ENCODE peak calls at places on chromosomes 7 and 10, in eight cellular contexts. N is lower lobe of right lung, P is endothelial cell, X is cardiac muscle cell, V is tibial artery, H is suprapubic skin, A is WERI-Rb-1, Z is astrocyte of the cerebellum. G is an unnamed sample.

GRCh38 chr10:70887804-70888800 is at the start of gene PCBD1:
- DNase-seq in N (peak), P (peak), X (peak), V (peak), H (peak), A (peak), Z (peak), G (peak)

GRCh38 chr10:96895662-96896424 is 63.7 kb downstream of the LCOR start:
- DNase-seq in N (no peak), P (no peak), X (no peak), V (no peak), H (no peak), A (no peak), Z (no peak), G (no peak)

GRCh38 chr10:5564537-5565204 is 39.9 kb downstream of the CALML3 start:
- DNase-seq in N (no peak), P (no peak), X (no peak), V (no peak), H (peak), A (no peak), Z (no peak), G (no peak)

GRCh38 chr7:140327261-140327661 is 71.1 kb downstream of the SLC37A3 start:
- DNase-seq in N (no peak), P (no peak), X (no peak), V (no peak), H (no peak), A (no peak), Z (no peak), G (no peak)

GRCh38 chr7:33039257-33039904 is 23.2 kb downstream of the NT5C3A start:
- DNase-seq in N (no peak), P (no peak), X (no peak), V (no peak), H (no peak), A (no peak), Z (no peak), G (no peak)

GRCh38 chr7:28183627-28184026 is 3.0 kb upstream of the JAZF1 start:
- DNase-seq in N (no peak), P (no peak), X (no peak), V (no peak), H (no peak), A (no peak), Z (no peak), G (no peak)

GRCh38 chr10:12782537-12782936 is 219.0 kb downstream of the CCDC3 start:
- DNase-seq in N (peak), P (peak), X (peak), V (no peak), H (no peak), A (peak), Z (no peak), G (peak)

GRCh38 chr7:32257632-32258031 is 187.4 kb upstream of the PDE1C start:
- DNase-seq in N (no peak), P (no peak), X (no peak), V (no peak), H (no peak), A (peak), Z (no peak), G (no peak)

GRCh38 chr10:70751991-70752390 is 33.2 kb downstream of the TBATA start:
- DNase-seq in N (no peak), P (no peak), X (no peak), V (no peak), H (no peak), A (no peak), Z (no peak), G (no peak)

GRCh38 chr7:98913612-98914011 is 35.3 kb downstream of the TRRAP start:
- DNase-seq in N (no peak), P (no peak), X (no peak), V (no peak), H (no peak), A (no peak), Z (peak), G (no peak)

GRCh38 chr7:47428780-47429472 is 153.0 kb downstream of the TNS3 start:
- DNase-seq in N (no peak), P (no peak), X (no peak), V (peak), H (no peak), A (no peak), Z (no peak), G (no peak)

GRCh38 chr10:117217196-117217761 is 20.0 kb downstream of the KCNK18 start:
- DNase-seq in N (no peak), P (peak), X (no peak), V (peak), H (peak), A (no peak), Z (no peak), G (no peak)

GRCh38 chr7:15686209-15686956 is at the start of gene MEOX2:
- DNase-seq in N (peak), P (peak), X (peak), V (peak), H (peak), A (peak), Z (peak), G (peak)

GRCh38 chr7:134943785-134944400 is 42.4 kb upstream of the AGBL3 start:
- DNase-seq in N (no peak), P (no peak), X (peak), V (no peak), H (no peak), A (no peak), Z (no peak), G (no peak)

GRCh38 chr7:142300689-142301088 is 42.8 kb upstream of the PRSS58 start:
- DNase-seq in N (no peak), P (peak), X (no peak), V (no peak), H (no peak), A (peak), Z (no peak), G (peak)

GRCh38 chr7:47890606-47891005 is 57.7 kb downstream of the PKD1L1 start:
- DNase-seq in N (no peak), P (no peak), X (no peak), V (no peak), H (no peak), A (no peak), Z (no peak), G (no peak)

GRCh38 chr10:68242051-68242450 is 10.1 kb upstream of the ATOH7 start:
- DNase-seq in N (no peak), P (no peak), X (no peak), V (no peak), H (no peak), A (no peak), Z (no peak), G (no peak)

GRCh38 chr10:101986277-101986971 is 69.5 kb downstream of the ARMH3 start:
- DNase-seq in N (peak), P (no peak), X (peak), V (no peak), H (no peak), A (no peak), Z (no peak), G (no peak)

GRCh38 chr7:24129597-24129996 is 154.4 kb upstream of the NPY start:
- DNase-seq in N (no peak), P (no peak), X (no peak), V (no peak), H (no peak), A (no peak), Z (peak), G (no peak)

GRCh38 chr7:18890885-18891621 is 226.4 kb downstream of the TWIST1 start:
- DNase-seq in N (no peak), P (no peak), X (no peak), V (no peak), H (no peak), A (no peak), Z (no peak), G (no peak)

GRCh38 chr10:5532618-5533097 is 7.9 kb downstream of the CALML3 start:
- DNase-seq in N (no peak), P (no peak), X (no peak), V (peak), H (peak), A (no peak), Z (no peak), G (no peak)

GRCh38 chr10:71975891-71976725 is 11.9 kb downstream of the CHST3 start:
- DNase-seq in N (no peak), P (no peak), X (no peak), V (peak), H (no peak), A (peak), Z (no peak), G (no peak)

GRCh38 chr7:51249187-51249945 is 67.2 kb downstream of the COBL start:
- DNase-seq in N (no peak), P (no peak), X (no peak), V (peak), H (no peak), A (no peak), Z (no peak), G (no peak)

GRCh38 chr7:95509199-95509598 is 23.5 kb downstream of the ASB4 start:
- DNase-seq in N (no peak), P (peak), X (peak), V (no peak), H (no peak), A (peak), Z (peak), G (peak)

GRCh38 chr7:79837915-79838314 is 296.7 kb upstream of the GNAI1 start:
- DNase-seq in N (no peak), P (no peak), X (no peak), V (no peak), H (no peak), A (no peak), Z (no peak), G (no peak)

GRCh38 chr10:125694874-125695273 is 11.9 kb upstream of the TEX36 start:
- DNase-seq in N (no peak), P (no peak), X (no peak), V (no peak), H (no peak), A (no peak), Z (peak), G (no peak)

GRCh38 chr7:30879139-30880089 is 32.2 kb upstream of the AQP1 start:
- DNase-seq in N (no peak), P (no peak), X (peak), V (no peak), H (no peak), A (no peak), Z (no peak), G (no peak)

GRCh38 chr7:55733584-55733983 is 129.0 kb downstream of the SEPTIN14 start:
- DNase-seq in N (no peak), P (no peak), X (no peak), V (no peak), H (no peak), A (no peak), Z (peak), G (no peak)

GRCh38 chr10:132642732-132643008 is 105.1 kb downstream of the INPP5A start:
- DNase-seq in N (no peak), P (no peak), X (no peak), V (peak), H (peak), A (no peak), Z (no peak), G (no peak)

GRCh38 chr7:79458796-79459195 is 5.3 kb upstream of the MAGI2 start:
- DNase-seq in N (no peak), P (no peak), X (no peak), V (no peak), H (no peak), A (no peak), Z (no peak), G (no peak)

GRCh38 chr10:80461208-80462183 is 7.4 kb downstream of the TSPAN14 start:
- DNase-seq in N (no peak), P (no peak), X (no peak), V (no peak), H (no peak), A (no peak), Z (no peak), G (no peak)

GRCh38 chr7:41862261-41862660 is 159.4 kb upstream of the INHBA start:
- DNase-seq in N (no peak), P (no peak), X (no peak), V (no peak), H (no peak), A (no peak), Z (no peak), G (no peak)

GRCh38 chr10:241451-241850 is 106.2 kb downstream of the ZMYND11 start:
- DNase-seq in N (no peak), P (no peak), X (no peak), V (no peak), H (no peak), A (no peak), Z (no peak), G (no peak)

GRCh38 chr7:17030559-17030958 is 148.8 kb upstream of the AGR3 start:
- DNase-seq in N (no peak), P (no peak), X (no peak), V (no peak), H (no peak), A (no peak), Z (no peak), G (no peak)

GRCh38 chr7:17027803-17028163 is 146.0 kb upstream of the AGR3 start:
- DNase-seq in N (no peak), P (no peak), X (no peak), V (no peak), H (no peak), A (no peak), Z (no peak), G (no peak)

GRCh38 chr7:17029150-17029549 is 147.4 kb upstream of the AGR3 start:
- DNase-seq in N (no peak), P (no peak), X (no peak), V (no peak), H (no peak), A (no peak), Z (no peak), G (no peak)

GRCh38 chr7:17033245-17033644 is 151.5 kb upstream of the AGR3 start:
- DNase-seq in N (peak), P (no peak), X (no peak), V (no peak), H (no peak), A (no peak), Z (no peak), G (no peak)

GRCh38 chr7:17031903-17032551 is 150.2 kb upstream of the AGR3 start:
- DNase-seq in N (no peak), P (no peak), X (no peak), V (no peak), H (no peak), A (no peak), Z (no peak), G (no peak)
- TF ChIP-seq CTCF in N (no peak), P (no peak), X (no peak), V (no peak), H (no peak), A (no peak), Z (no peak), G (no peak)

GRCh38 chr10:93916257-93917063 is 22.7 kb downstream of the SLC35G1 start:
- DNase-seq in N (no peak), P (no peak), X (peak), V (no peak), H (no peak), A (no peak), Z (peak), G (no peak)
- TF ChIP-seq CTCF in N (peak), P (no peak), X (peak), V (peak), H (no peak), A (peak), Z (peak), G (peak)

GRCh38 chr10:127919418-127920191 is 12.7 kb downstream of the PTPRE start:
- DNase-seq in N (no peak), P (no peak), X (no peak), V (no peak), H (no peak), A (peak), Z (peak), G (no peak)
- TF ChIP-seq CTCF in N (peak), P (no peak), X (peak), V (no peak), H (peak), A (peak), Z (peak), G (no peak)

GRCh38 chr10:63502832-63503231 is 18.4 kb upstream of the REEP3 start:
- DNase-seq in N (no peak), P (no peak), X (no peak), V (no peak), H (no peak), A (no peak), Z (no peak), G (no peak)

GRCh38 chr10:63505562-63505961 is 15.6 kb upstream of the REEP3 start:
- DNase-seq in N (no peak), P (no peak), X (no peak), V (no peak), H (no peak), A (no peak), Z (no peak), G (no peak)

GRCh38 chr10:63506554-63506953 is 14.6 kb upstream of the REEP3 start:
- DNase-seq in N (no peak), P (no peak), X (no peak), V (no peak), H (no peak), A (no peak), Z (no peak), G (no peak)

GRCh38 chr10:63503395-63503794 is 17.8 kb upstream of the REEP3 start:
- DNase-seq in N (no peak), P (no peak), X (no peak), V (no peak), H (no peak), A (no peak), Z (no peak), G (no peak)

DNA sequence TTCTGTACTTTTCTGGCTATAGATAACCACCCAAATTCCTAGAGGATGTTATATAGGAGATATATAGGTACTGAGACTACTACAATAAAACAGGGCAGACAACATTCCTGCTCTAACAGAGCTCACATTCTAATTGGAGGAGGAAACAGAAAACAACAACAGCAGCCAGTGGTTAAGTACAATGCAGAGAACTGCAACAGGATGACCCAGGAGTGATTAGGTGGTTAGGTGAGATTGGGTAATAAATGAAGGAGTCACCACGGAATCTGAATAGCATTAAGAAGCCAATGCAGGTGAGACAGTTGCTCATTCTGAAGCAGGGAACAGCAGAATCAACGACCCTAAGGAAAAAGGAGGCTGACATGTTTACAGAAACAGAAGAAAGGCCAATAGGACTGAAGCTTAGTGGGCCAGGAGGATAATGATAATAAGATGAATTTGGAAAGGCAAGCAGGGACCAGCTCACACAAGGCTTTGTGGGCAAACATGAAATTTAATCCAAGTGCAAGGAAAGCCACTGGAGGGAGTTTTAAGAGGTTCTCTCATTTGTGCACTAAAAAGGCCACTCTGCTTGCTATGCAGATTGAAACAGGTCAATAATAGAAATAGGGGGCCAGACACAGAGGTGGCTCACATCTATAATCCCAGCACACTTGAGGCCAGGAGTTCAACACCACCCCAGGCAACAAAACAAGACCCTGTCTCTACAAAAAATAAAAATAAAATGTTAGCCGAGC is 16.9 kb upstream of the REEP3 start:
- DNase-seq in N (no peak), P (no peak), X (no peak), V (no peak), H (no peak), A (no peak), Z (no peak), G (no peak)
- TF ChIP-seq CTCF in N (no peak), P (no peak), X (no peak), V (no peak), H (no peak), A (no peak), Z (peak), G (no peak)

GRCh38 chr7:8282162-8282561 is 20.2 kb upstream of the ICA1 start:
- DNase-seq in N (no peak), P (no peak), X (peak), V (no peak), H (no peak), A (no peak), Z (no peak), G (no peak)

GRCh38 chr7:8278183-8278582 is 16.2 kb upstream of the ICA1 start:
- DNase-seq in N (no peak), P (no peak), X (no peak), V (no peak), H (no peak), A (no peak), Z (no peak), G (no peak)

GRCh38 chr7:8274589-8274988 is 12.6 kb upstream of the ICA1 start:
- DNase-seq in N (no peak), P (no peak), X (no peak), V (no peak), H (no peak), A (no peak), Z (no peak), G (no peak)

GRCh38 chr7:8282871-8283270 is 20.9 kb upstream of the ICA1 start:
- DNase-seq in N (no peak), P (no peak), X (no peak), V (no peak), H (no peak), A (no peak), Z (no peak), G (no peak)

GRCh38 chr7:8277394-8277982 is 15.5 kb upstream of the ICA1 start:
- DNase-seq in N (no peak), P (no peak), X (peak), V (no peak), H (no peak), A (no peak), Z (no peak), G (no peak)
- TF ChIP-seq CTCF in N (no peak), P (no peak), X (no peak), V (no peak), H (no peak), A (peak), Z (peak), G (peak)